ENCODE peak calls at places on chromosomes 13 and 19, in ten cellular contexts. One of them, this sample, is unnamed. For H3K27me3, the result is how much of the 10 kb centered on the place peaks cover.

GRCh38 chr13:93872376-93872775 is 607.1 kb downstream of the DCT start:
- DNase-seq in osteoblast: no peak
- DNase-seq in tibial artery: no peak
- DNase-seq in thoracic aorta: no peak
- DNase-seq in stomach: no peak
- DNase-seq in endodermal cell: no peak
- DNase-seq in brain microvascular endothelial cell: no peak
- DNase-seq in Peyer's patch: no peak
- DNase-seq in AG04450: no peak
- DNase-seq in spleen: no peak
- DNase-seq in this sample: no peak

GRCh38 chr13:50679321-50679720 is 164.2 kb downstream of the DLEU7 start:
- DNase-seq in osteoblast: no peak
- DNase-seq in tibial artery: no peak
- DNase-seq in thoracic aorta: no peak
- DNase-seq in stomach: no peak
- DNase-seq in endodermal cell: no peak
- DNase-seq in brain microvascular endothelial cell: peak
- DNase-seq in Peyer's patch: no peak
- DNase-seq in AG04450: no peak
- DNase-seq in spleen: no peak
- DNase-seq in this sample: no peak

GRCh38 chr19:15672580-15673175 is at the start of gene CYP4F12:
- DNase-seq in osteoblast: peak
- DNase-seq in tibial artery: peak
- DNase-seq in thoracic aorta: no peak
- DNase-seq in stomach: peak
- DNase-seq in endodermal cell: no peak
- DNase-seq in brain microvascular endothelial cell: no peak
- DNase-seq in Peyer's patch: peak
- DNase-seq in AG04450: no peak
- DNase-seq in spleen: peak
- DNase-seq in this sample: peak

GRCh38 chr19:11330103-11330502 is 9.4 kb downstream of the RAB3D start:
- DNase-seq in osteoblast: no peak
- DNase-seq in tibial artery: no peak
- DNase-seq in thoracic aorta: no peak
- DNase-seq in stomach: no peak
- DNase-seq in endodermal cell: no peak
- DNase-seq in brain microvascular endothelial cell: no peak
- DNase-seq in Peyer's patch: no peak
- DNase-seq in AG04450: no peak
- DNase-seq in spleen: no peak
- DNase-seq in this sample: no peak

GRCh38 chr13:49995535-49996165 is 1.2 kb upstream of the TRIM13 start:
- DNase-seq in osteoblast: no peak
- DNase-seq in tibial artery: no peak
- DNase-seq in thoracic aorta: no peak
- DNase-seq in stomach: no peak
- DNase-seq in endodermal cell: no peak
- DNase-seq in brain microvascular endothelial cell: peak
- DNase-seq in Peyer's patch: peak
- DNase-seq in AG04450: no peak
- DNase-seq in spleen: no peak
- DNase-seq in this sample: no peak

GRCh38 chr19:3479819-3480215 is 508 bp downstream of the SMIM24 start:
- DNase-seq in osteoblast: peak
- DNase-seq in tibial artery: no peak
- DNase-seq in thoracic aorta: no peak
- DNase-seq in stomach: peak
- DNase-seq in endodermal cell: peak
- DNase-seq in brain microvascular endothelial cell: no peak
- DNase-seq in Peyer's patch: no peak
- DNase-seq in AG04450: no peak
- DNase-seq in spleen: no peak
- DNase-seq in this sample: no peak

GRCh38 chr13:23709521-23709920 is 139.3 kb downstream of the TNFRSF19 start:
- DNase-seq in osteoblast: peak
- DNase-seq in tibial artery: no peak
- DNase-seq in thoracic aorta: no peak
- DNase-seq in stomach: no peak
- DNase-seq in endodermal cell: no peak
- DNase-seq in brain microvascular endothelial cell: no peak
- DNase-seq in Peyer's patch: no peak
- DNase-seq in AG04450: no peak
- DNase-seq in spleen: no peak
- DNase-seq in this sample: no peak

GRCh38 chr13:21399741-21400140 is 59.4 kb downstream of the ZDHHC20 start:
- DNase-seq in osteoblast: peak
- DNase-seq in tibial artery: no peak
- DNase-seq in thoracic aorta: no peak
- DNase-seq in stomach: no peak
- DNase-seq in endodermal cell: no peak
- DNase-seq in brain microvascular endothelial cell: peak
- DNase-seq in Peyer's patch: no peak
- DNase-seq in AG04450: no peak
- DNase-seq in spleen: no peak
- DNase-seq in this sample: no peak

GRCh38 chr19:11127905-11128304 is 27.7 kb downstream of the SPC24 start:
- DNase-seq in osteoblast: peak
- DNase-seq in tibial artery: no peak
- DNase-seq in thoracic aorta: no peak
- DNase-seq in stomach: no peak
- DNase-seq in endodermal cell: no peak
- DNase-seq in brain microvascular endothelial cell: no peak
- DNase-seq in Peyer's patch: no peak
- DNase-seq in AG04450: no peak
- DNase-seq in spleen: no peak
- DNase-seq in this sample: no peak

GRCh38 chr13:37442996-37443395 is 155.6 kb downstream of the POSTN start:
- DNase-seq in osteoblast: no peak
- DNase-seq in tibial artery: no peak
- DNase-seq in thoracic aorta: no peak
- DNase-seq in stomach: no peak
- DNase-seq in endodermal cell: no peak
- DNase-seq in brain microvascular endothelial cell: no peak
- DNase-seq in Peyer's patch: no peak
- DNase-seq in AG04450: no peak
- DNase-seq in spleen: no peak
- DNase-seq in this sample: no peak

GRCh38 chr19:54461201-54462071 is 2.1 kb downstream of the LENG9 start:
- DNase-seq in osteoblast: peak
- DNase-seq in tibial artery: no peak
- DNase-seq in thoracic aorta: no peak
- DNase-seq in stomach: no peak
- DNase-seq in endodermal cell: peak
- DNase-seq in brain microvascular endothelial cell: no peak
- DNase-seq in Peyer's patch: no peak
- DNase-seq in AG04450: peak
- DNase-seq in spleen: peak
- DNase-seq in this sample: peak

GRCh38 chr19:54462713-54463530 is 656 bp downstream of the LENG9 start:
- DNase-seq in osteoblast: peak
- DNase-seq in tibial artery: peak
- DNase-seq in thoracic aorta: no peak
- DNase-seq in stomach: peak
- DNase-seq in endodermal cell: peak
- DNase-seq in brain microvascular endothelial cell: peak
- DNase-seq in Peyer's patch: peak
- DNase-seq in AG04450: no peak
- DNase-seq in spleen: peak
- DNase-seq in this sample: peak

GRCh38 chr19:54460230-54461005 is 3.2 kb downstream of the LENG9 start:
- DNase-seq in osteoblast: peak
- DNase-seq in tibial artery: no peak
- DNase-seq in thoracic aorta: no peak
- DNase-seq in stomach: no peak
- DNase-seq in endodermal cell: peak
- DNase-seq in brain microvascular endothelial cell: no peak
- DNase-seq in Peyer's patch: no peak
- DNase-seq in AG04450: no peak
- DNase-seq in spleen: peak
- DNase-seq in this sample: no peak

GRCh38 chr19:54463531-54464043 is at the start of gene LENG9:
- DNase-seq in osteoblast: peak
- DNase-seq in tibial artery: peak
- DNase-seq in thoracic aorta: peak
- DNase-seq in stomach: peak
- DNase-seq in endodermal cell: peak
- DNase-seq in brain microvascular endothelial cell: peak
- DNase-seq in Peyer's patch: peak
- DNase-seq in AG04450: peak
- DNase-seq in spleen: peak
- DNase-seq in this sample: peak

DNA sequence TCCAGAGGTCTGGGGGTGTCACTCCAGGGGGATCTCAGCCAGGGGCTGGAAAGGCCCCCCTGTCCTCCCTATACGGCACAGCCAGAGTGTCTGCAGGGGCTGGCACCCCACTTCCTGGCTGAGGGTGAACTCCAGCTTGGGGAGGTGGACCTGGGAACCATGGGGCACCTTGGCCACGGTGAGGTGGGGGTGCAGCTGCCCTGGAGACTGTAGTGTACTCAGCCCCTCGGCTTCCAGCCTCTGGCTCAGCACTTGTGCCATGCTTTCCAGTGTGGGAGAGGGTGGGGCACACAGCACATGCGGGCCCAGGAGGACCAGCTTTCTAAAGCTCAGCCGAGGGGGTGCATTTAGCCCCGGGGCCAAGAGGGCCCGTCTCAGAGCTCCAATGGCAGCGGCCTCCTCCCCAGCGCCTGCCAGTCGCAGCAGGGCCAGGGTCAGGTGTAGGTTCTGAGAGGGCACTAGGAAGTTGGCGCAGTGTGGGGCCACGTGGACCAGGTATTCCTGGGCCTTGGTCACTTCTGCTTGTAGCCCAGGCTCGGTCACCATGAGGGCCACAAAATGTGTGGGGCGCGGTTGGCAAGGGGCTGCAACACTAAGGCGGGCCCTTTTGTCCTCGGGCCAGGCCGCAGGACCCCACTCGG is 1.4 kb downstream of the LENG9 start:
- DNase-seq in osteoblast: peak
- DNase-seq in tibial artery: no peak
- DNase-seq in thoracic aorta: no peak
- DNase-seq in stomach: peak
- DNase-seq in endodermal cell: no peak
- DNase-seq in brain microvascular endothelial cell: no peak
- DNase-seq in Peyer's patch: no peak
- DNase-seq in AG04450: no peak
- DNase-seq in spleen: peak
- DNase-seq in this sample: no peak
- H3K27ac ChIP-seq in osteoblast: peak
- H3K27ac ChIP-seq in tibial artery: peak
- H3K27ac ChIP-seq in thoracic aorta: peak
- H3K27ac ChIP-seq in stomach: peak
- H3K27ac ChIP-seq in endodermal cell: no peak
- H3K27ac ChIP-seq in brain microvascular endothelial cell: peak
- H3K27ac ChIP-seq in Peyer's patch: peak
- H3K27ac ChIP-seq in AG04450: peak
- H3K27ac ChIP-seq in spleen: peak
- H3K27ac ChIP-seq in this sample: peak

GRCh38 chr19:28876604-28877123 is 336.3 kb downstream of the UQCRFS1 start:
- DNase-seq in osteoblast: no peak
- DNase-seq in tibial artery: no peak
- DNase-seq in thoracic aorta: no peak
- DNase-seq in stomach: no peak
- DNase-seq in endodermal cell: no peak
- DNase-seq in brain microvascular endothelial cell: no peak
- DNase-seq in Peyer's patch: no peak
- DNase-seq in AG04450: no peak
- DNase-seq in spleen: no peak
- DNase-seq in this sample: no peak
- H3K27me3 ChIP-seq in osteoblast: under half
- H3K27me3 ChIP-seq in tibial artery: under half
- H3K27me3 ChIP-seq in thoracic aorta: under half
- H3K27me3 ChIP-seq in stomach: under half
- H3K27me3 ChIP-seq in endodermal cell: half or more
- H3K27me3 ChIP-seq in brain microvascular endothelial cell: under half
- H3K27me3 ChIP-seq in Peyer's patch: under half
- H3K27me3 ChIP-seq in AG04450: under half
- H3K27me3 ChIP-seq in spleen: under half
- H3K27me3 ChIP-seq in this sample: under half

DNA sequence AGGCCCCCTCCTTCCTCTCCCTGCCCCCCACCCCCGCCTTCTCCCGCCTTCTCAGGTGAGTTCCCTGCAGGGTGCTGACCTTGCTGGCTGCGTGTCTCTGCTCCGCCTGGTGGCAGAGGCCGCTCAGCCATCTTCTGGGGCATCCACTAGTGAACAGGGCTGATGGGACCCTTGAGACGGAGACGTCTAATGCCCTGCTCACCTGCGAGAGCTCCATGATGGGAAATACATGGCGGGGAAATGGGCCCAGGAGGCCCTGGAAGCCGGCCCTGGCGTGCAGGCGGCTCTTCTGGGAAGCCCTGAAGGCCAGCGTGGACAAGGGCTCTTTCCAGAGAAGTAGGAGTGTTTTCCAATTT is 15.2 kb upstream of the F7 start:
- DNase-seq in osteoblast: no peak
- DNase-seq in tibial artery: no peak
- DNase-seq in thoracic aorta: no peak
- DNase-seq in stomach: no peak
- DNase-seq in endodermal cell: peak
- DNase-seq in brain microvascular endothelial cell: no peak
- DNase-seq in Peyer's patch: no peak
- DNase-seq in AG04450: no peak
- DNase-seq in spleen: peak
- DNase-seq in this sample: no peak
- TF ChIP-seq CTCF in osteoblast: no peak
- TF ChIP-seq CTCF in tibial artery: no peak
- TF ChIP-seq CTCF in thoracic aorta: no peak
- TF ChIP-seq CTCF in stomach: no peak
- TF ChIP-seq CTCF in endodermal cell: peak
- TF ChIP-seq CTCF in brain microvascular endothelial cell: no peak
- TF ChIP-seq CTCF in Peyer's patch: no peak
- TF ChIP-seq CTCF in AG04450: no peak
- TF ChIP-seq CTCF in spleen: no peak
- TF ChIP-seq CTCF in this sample: no peak

DNA sequence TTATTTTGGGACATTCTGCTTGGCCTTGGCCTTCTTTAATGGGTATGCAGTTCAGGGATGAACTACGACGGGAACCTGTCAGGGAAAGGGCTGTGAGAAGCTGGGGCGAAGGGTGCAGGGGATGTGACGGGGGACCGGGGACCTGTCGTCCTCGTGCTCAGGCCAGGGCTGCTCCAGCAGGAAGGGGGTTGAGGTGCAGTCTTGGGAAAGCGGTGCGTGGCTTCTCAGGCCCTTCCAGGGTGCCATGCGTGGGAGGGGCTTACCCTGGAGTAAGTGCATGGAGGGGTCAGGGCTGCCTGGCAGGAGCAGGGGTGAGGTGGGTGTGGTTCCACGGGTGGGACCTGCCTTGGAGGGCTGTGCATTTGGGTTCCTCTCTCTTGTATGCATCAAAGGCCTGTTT is 100.8 kb downstream of the TEX29 start:
- DNase-seq in osteoblast: no peak
- DNase-seq in tibial artery: no peak
- DNase-seq in thoracic aorta: no peak
- DNase-seq in stomach: no peak
- DNase-seq in endodermal cell: peak
- DNase-seq in brain microvascular endothelial cell: no peak
- DNase-seq in Peyer's patch: no peak
- DNase-seq in AG04450: no peak
- DNase-seq in spleen: no peak
- DNase-seq in this sample: no peak
- H3K27ac ChIP-seq in osteoblast: no peak
- H3K27ac ChIP-seq in tibial artery: no peak
- H3K27ac ChIP-seq in thoracic aorta: no peak
- H3K27ac ChIP-seq in stomach: no peak
- H3K27ac ChIP-seq in endodermal cell: no peak
- H3K27ac ChIP-seq in brain microvascular endothelial cell: no peak
- H3K27ac ChIP-seq in Peyer's patch: no peak
- H3K27ac ChIP-seq in AG04450: no peak
- H3K27ac ChIP-seq in spleen: no peak
- H3K27ac ChIP-seq in this sample: no peak